ENCODE peak calls at places on chromosomes 12 and 14, in ten cellular contexts. One of them, this sample, is unnamed.

GRCh38 chr14:38187475-38187874 is 20.2 kb upstream of the SSTR1 start:
- DNase-seq in HT-29: no peak
- DNase-seq in cardiac fibroblast: no peak
- DNase-seq in stimulated activated CD4-positive, alpha-beta T cell treated with anti-CD3 and anti-CD28 coated beads, Interleukin-1b, Interleukin-23, amount 100 ng/mL, for 4 hours: no peak
- DNase-seq in NCI-H1417 treated with DMSO at 0.1 percent for 48 hours: no peak
- DNase-seq in ureter: no peak
- DNase-seq in GM23248: no peak
- DNase-seq in neural crest cell: no peak
- DNase-seq in tibial nerve: no peak
- DNase-seq in hepatocyte: no peak
- DNase-seq in this sample: no peak

GRCh38 chr14:23827100-23827892 is 126.3 kb upstream of the DHRS4 start:
- DNase-seq in GM23248: no peak
- DNase-seq in ureter: no peak
- DNase-seq in hepatocyte: no peak
- DNase-seq in cardiac fibroblast: no peak
- DNase-seq in neural crest cell: no peak
- DNase-seq in tibial nerve: no peak
- DNase-seq in stimulated activated CD4-positive, alpha-beta T cell treated with anti-CD3 and anti-CD28 coated beads, Interleukin-1b, Interleukin-23, amount 100 ng/mL, for 4 hours: no peak
- DNase-seq in HT-29: no peak
- DNase-seq in NCI-H1417 treated with DMSO at 0.1 percent for 48 hours: no peak
- DNase-seq in this sample: peak; percentile 34

GRCh38 chr12:3218150-3218845 is 141.1 kb downstream of the TSPAN9 start:
- DNase-seq in ureter: peak; percentile 82
- DNase-seq in NCI-H1417 treated with DMSO at 0.1 percent for 48 hours: no peak
- DNase-seq in cardiac fibroblast: peak; percentile 92
- DNase-seq in GM23248: peak; percentile 88
- DNase-seq in stimulated activated CD4-positive, alpha-beta T cell treated with anti-CD3 and anti-CD28 coated beads, Interleukin-1b, Interleukin-23, amount 100 ng/mL, for 4 hours: no peak
- DNase-seq in HT-29: no peak
- DNase-seq in tibial nerve: peak; percentile 67
- DNase-seq in neural crest cell: no peak
- DNase-seq in hepatocyte: peak; percentile 70
- DNase-seq in this sample: no peak

GRCh38 chr14:95252219-95252618 is 67.5 kb downstream of the CLMN start:
- DNase-seq in stimulated activated CD4-positive, alpha-beta T cell treated with anti-CD3 and anti-CD28 coated beads, Interleukin-1b, Interleukin-23, amount 100 ng/mL, for 4 hours: no peak
- DNase-seq in neural crest cell: no peak
- DNase-seq in cardiac fibroblast: no peak
- DNase-seq in hepatocyte: no peak
- DNase-seq in GM23248: no peak
- DNase-seq in ureter: no peak
- DNase-seq in tibial nerve: no peak
- DNase-seq in HT-29: peak; percentile 47
- DNase-seq in NCI-H1417 treated with DMSO at 0.1 percent for 48 hours: no peak
- DNase-seq in this sample: no peak

GRCh38 chr12:6632026-6632978 is 3.5 kb downstream of the LPAR5 start:
- DNase-seq in stimulated activated CD4-positive, alpha-beta T cell treated with anti-CD3 and anti-CD28 coated beads, Interleukin-1b, Interleukin-23, amount 100 ng/mL, for 4 hours: no peak
- DNase-seq in HT-29: no peak
- DNase-seq in neural crest cell: no peak
- DNase-seq in cardiac fibroblast: no peak
- DNase-seq in GM23248: no peak
- DNase-seq in NCI-H1417 treated with DMSO at 0.1 percent for 48 hours: no peak
- DNase-seq in ureter: no peak
- DNase-seq in tibial nerve: no peak
- DNase-seq in hepatocyte: peak; percentile 49
- DNase-seq in this sample: no peak

GRCh38 chr12:118645219-118645618 is 268.9 kb downstream of the SUDS3 start:
- DNase-seq in neural crest cell: peak; percentile 63
- DNase-seq in NCI-H1417 treated with DMSO at 0.1 percent for 48 hours: no peak
- DNase-seq in tibial nerve: no peak
- DNase-seq in hepatocyte: peak; percentile 54
- DNase-seq in ureter: no peak
- DNase-seq in cardiac fibroblast: no peak
- DNase-seq in GM23248: peak; percentile 0
- DNase-seq in HT-29: peak; percentile 40
- DNase-seq in stimulated activated CD4-positive, alpha-beta T cell treated with anti-CD3 and anti-CD28 coated beads, Interleukin-1b, Interleukin-23, amount 100 ng/mL, for 4 hours: no peak
- DNase-seq in this sample: peak; percentile 2

GRCh38 chr12:1519642-1520041 is 74.7 kb downstream of the FBXL14 start:
- DNase-seq in hepatocyte: no peak
- DNase-seq in cardiac fibroblast: no peak
- DNase-seq in GM23248: peak; percentile 38
- DNase-seq in neural crest cell: no peak
- DNase-seq in HT-29: no peak
- DNase-seq in stimulated activated CD4-positive, alpha-beta T cell treated with anti-CD3 and anti-CD28 coated beads, Interleukin-1b, Interleukin-23, amount 100 ng/mL, for 4 hours: no peak
- DNase-seq in tibial nerve: no peak
- DNase-seq in ureter: no peak
- DNase-seq in NCI-H1417 treated with DMSO at 0.1 percent for 48 hours: no peak
- DNase-seq in this sample: no peak

GRCh38 chr12:104974626-104975290 is 11.4 kb upstream of the NOPCHAP1 start:
- DNase-seq in cardiac fibroblast: peak; percentile 77
- DNase-seq in GM23248: peak; percentile 91
- DNase-seq in HT-29: no peak
- DNase-seq in neural crest cell: no peak
- DNase-seq in tibial nerve: no peak
- DNase-seq in NCI-H1417 treated with DMSO at 0.1 percent for 48 hours: no peak
- DNase-seq in stimulated activated CD4-positive, alpha-beta T cell treated with anti-CD3 and anti-CD28 coated beads, Interleukin-1b, Interleukin-23, amount 100 ng/mL, for 4 hours: no peak
- DNase-seq in ureter: no peak
- DNase-seq in hepatocyte: no peak
- DNase-seq in this sample: peak; percentile 95

GRCh38 chr12:94109154-94109553 is 39.2 kb upstream of the PLXNC1 start:
- DNase-seq in NCI-H1417 treated with DMSO at 0.1 percent for 48 hours: no peak
- DNase-seq in tibial nerve: no peak
- DNase-seq in HT-29: no peak
- DNase-seq in cardiac fibroblast: peak; percentile 61
- DNase-seq in GM23248: peak; percentile 80
- DNase-seq in ureter: no peak
- DNase-seq in neural crest cell: no peak
- DNase-seq in stimulated activated CD4-positive, alpha-beta T cell treated with anti-CD3 and anti-CD28 coated beads, Interleukin-1b, Interleukin-23, amount 100 ng/mL, for 4 hours: peak; percentile 40
- DNase-seq in hepatocyte: peak; percentile 83
- DNase-seq in this sample: no peak

GRCh38 chr12:56298828-56299227 is 1.3 kb downstream of the CS start:
- DNase-seq in stimulated activated CD4-positive, alpha-beta T cell treated with anti-CD3 and anti-CD28 coated beads, Interleukin-1b, Interleukin-23, amount 100 ng/mL, for 4 hours: no peak
- DNase-seq in NCI-H1417 treated with DMSO at 0.1 percent for 48 hours: no peak
- DNase-seq in neural crest cell: no peak
- DNase-seq in hepatocyte: no peak
- DNase-seq in GM23248: no peak
- DNase-seq in HT-29: no peak
- DNase-seq in cardiac fibroblast: no peak
- DNase-seq in tibial nerve: no peak
- DNase-seq in ureter: no peak
- DNase-seq in this sample: no peak

GRCh38 chr12:105317453-105317852 is 13.0 kb upstream of the C12orf75 start:
- DNase-seq in ureter: no peak
- DNase-seq in HT-29: peak; percentile 16
- DNase-seq in neural crest cell: no peak
- DNase-seq in stimulated activated CD4-positive, alpha-beta T cell treated with anti-CD3 and anti-CD28 coated beads, Interleukin-1b, Interleukin-23, amount 100 ng/mL, for 4 hours: no peak
- DNase-seq in tibial nerve: no peak
- DNase-seq in GM23248: peak; percentile 90
- DNase-seq in NCI-H1417 treated with DMSO at 0.1 percent for 48 hours: no peak
- DNase-seq in cardiac fibroblast: peak; percentile 64
- DNase-seq in hepatocyte: peak; percentile 24
- DNase-seq in this sample: peak; percentile 54

GRCh38 chr12:124694846-124695497 is 127.6 kb upstream of the NCOR2 start:
- DNase-seq in hepatocyte: no peak
- DNase-seq in GM23248: peak; percentile 40
- DNase-seq in stimulated activated CD4-positive, alpha-beta T cell treated with anti-CD3 and anti-CD28 coated beads, Interleukin-1b, Interleukin-23, amount 100 ng/mL, for 4 hours: no peak
- DNase-seq in cardiac fibroblast: peak; percentile 85
- DNase-seq in HT-29: peak; percentile 86
- DNase-seq in neural crest cell: no peak
- DNase-seq in tibial nerve: no peak
- DNase-seq in NCI-H1417 treated with DMSO at 0.1 percent for 48 hours: no peak
- DNase-seq in ureter: no peak
- DNase-seq in this sample: peak; percentile 93

GRCh38 chr12:105862163-105862821 is 276.5 kb downstream of the NUAK1 start:
- DNase-seq in GM23248: no peak
- DNase-seq in stimulated activated CD4-positive, alpha-beta T cell treated with anti-CD3 and anti-CD28 coated beads, Interleukin-1b, Interleukin-23, amount 100 ng/mL, for 4 hours: no peak
- DNase-seq in NCI-H1417 treated with DMSO at 0.1 percent for 48 hours: no peak
- DNase-seq in tibial nerve: no peak
- DNase-seq in HT-29: no peak
- DNase-seq in hepatocyte: no peak
- DNase-seq in cardiac fibroblast: peak; percentile 61
- DNase-seq in ureter: no peak
- DNase-seq in neural crest cell: no peak
- DNase-seq in this sample: no peak

GRCh38 chr14:76918176-76918750 is 92.1 kb downstream of the LRRC74A start:
- DNase-seq in neural crest cell: no peak
- DNase-seq in stimulated activated CD4-positive, alpha-beta T cell treated with anti-CD3 and anti-CD28 coated beads, Interleukin-1b, Interleukin-23, amount 100 ng/mL, for 4 hours: no peak
- DNase-seq in hepatocyte: peak; percentile 75
- DNase-seq in ureter: peak; percentile 81
- DNase-seq in HT-29: no peak
- DNase-seq in cardiac fibroblast: peak; percentile 87
- DNase-seq in tibial nerve: peak; percentile 37
- DNase-seq in NCI-H1417 treated with DMSO at 0.1 percent for 48 hours: no peak
- DNase-seq in GM23248: peak; percentile 93
- DNase-seq in this sample: peak; percentile 68

GRCh38 chr14:90547968-90548367 is 151.1 kb downstream of the CALM1 start:
- DNase-seq in stimulated activated CD4-positive, alpha-beta T cell treated with anti-CD3 and anti-CD28 coated beads, Interleukin-1b, Interleukin-23, amount 100 ng/mL, for 4 hours: no peak
- DNase-seq in HT-29: no peak
- DNase-seq in GM23248: no peak
- DNase-seq in tibial nerve: no peak
- DNase-seq in ureter: no peak
- DNase-seq in cardiac fibroblast: no peak
- DNase-seq in hepatocyte: no peak
- DNase-seq in neural crest cell: no peak
- DNase-seq in NCI-H1417 treated with DMSO at 0.1 percent for 48 hours: no peak
- DNase-seq in this sample: no peak

GRCh38 chr14:65019944-65020566 is 33.4 kb downstream of the FNTB start:
- DNase-seq in stimulated activated CD4-positive, alpha-beta T cell treated with anti-CD3 and anti-CD28 coated beads, Interleukin-1b, Interleukin-23, amount 100 ng/mL, for 4 hours: no peak
- DNase-seq in tibial nerve: no peak
- DNase-seq in hepatocyte: peak; percentile 79
- DNase-seq in HT-29: peak; percentile 63
- DNase-seq in cardiac fibroblast: peak; percentile 88
- DNase-seq in ureter: peak; percentile 49
- DNase-seq in neural crest cell: peak; percentile 24
- DNase-seq in NCI-H1417 treated with DMSO at 0.1 percent for 48 hours: no peak
- DNase-seq in GM23248: peak; percentile 84
- DNase-seq in this sample: peak; percentile 56

GRCh38 chr14:94451091-94451751 is 1.4 kb downstream of the SERPINA11 start:
- DNase-seq in GM23248: no peak
- DNase-seq in NCI-H1417 treated with DMSO at 0.1 percent for 48 hours: no peak
- DNase-seq in cardiac fibroblast: no peak
- DNase-seq in tibial nerve: no peak
- DNase-seq in stimulated activated CD4-positive, alpha-beta T cell treated with anti-CD3 and anti-CD28 coated beads, Interleukin-1b, Interleukin-23, amount 100 ng/mL, for 4 hours: no peak
- DNase-seq in ureter: no peak
- DNase-seq in neural crest cell: no peak
- DNase-seq in hepatocyte: peak; percentile 39
- DNase-seq in HT-29: no peak
- DNase-seq in this sample: no peak

GRCh38 chr12:55673638-55674037 is 34.1 kb downstream of the ITGA7 start:
- DNase-seq in HT-29: no peak
- DNase-seq in neural crest cell: no peak
- DNase-seq in GM23248: no peak
- DNase-seq in ureter: no peak
- DNase-seq in stimulated activated CD4-positive, alpha-beta T cell treated with anti-CD3 and anti-CD28 coated beads, Interleukin-1b, Interleukin-23, amount 100 ng/mL, for 4 hours: no peak
- DNase-seq in hepatocyte: no peak
- DNase-seq in NCI-H1417 treated with DMSO at 0.1 percent for 48 hours: no peak
- DNase-seq in tibial nerve: no peak
- DNase-seq in cardiac fibroblast: no peak
- DNase-seq in this sample: no peak

GRCh38 chr14:89618309-89618708 is 201.3 kb upstream of the FOXN3 start:
- DNase-seq in neural crest cell: no peak
- DNase-seq in cardiac fibroblast: peak; percentile 37
- DNase-seq in HT-29: no peak
- DNase-seq in NCI-H1417 treated with DMSO at 0.1 percent for 48 hours: no peak
- DNase-seq in stimulated activated CD4-positive, alpha-beta T cell treated with anti-CD3 and anti-CD28 coated beads, Interleukin-1b, Interleukin-23, amount 100 ng/mL, for 4 hours: no peak
- DNase-seq in tibial nerve: no peak
- DNase-seq in GM23248: peak; percentile 64
- DNase-seq in hepatocyte: peak; percentile 23
- DNase-seq in ureter: no peak
- DNase-seq in this sample: peak; percentile 59

GRCh38 chr14:50335389-50335788 is 23.3 kb downstream of the DMAC2L start:
- DNase-seq in ureter: no peak
- DNase-seq in NCI-H1417 treated with DMSO at 0.1 percent for 48 hours: peak; percentile 46
- DNase-seq in GM23248: peak; percentile 32
- DNase-seq in neural crest cell: peak; percentile 52
- DNase-seq in hepatocyte: peak; percentile 62
- DNase-seq in cardiac fibroblast: peak; percentile 78
- DNase-seq in HT-29: no peak
- DNase-seq in tibial nerve: peak; percentile 48
- DNase-seq in stimulated activated CD4-positive, alpha-beta T cell treated with anti-CD3 and anti-CD28 coated beads, Interleukin-1b, Interleukin-23, amount 100 ng/mL, for 4 hours: no peak
- DNase-seq in this sample: peak; percentile 74